ENCODE peak calls at places on chromosomes 7 and 10, in six cellular contexts. Q, E, F, G, H and O are unnamed samples.

GRCh38 chr10:79502561-79503309 is 9.6 kb upstream of the EIF5AL1 start:
- DNase-seq in Q (peak), E (peak), F (peak), G (no peak), H (no peak), O (no peak)

GRCh38 chr7:4288791-4289190 is 393.3 kb upstream of the FOXK1 start:
- DNase-seq in Q (no peak), E (no peak), F (no peak), G (no peak), H (peak), O (no peak)

GRCh38 chr10:44253769-44254462 is 131.0 kb downstream of the CXCL12 start:
- DNase-seq in Q (no peak), E (no peak), F (peak), G (no peak), H (no peak), O (peak)

GRCh38 chr7:107150375-107151073 is 18.3 kb upstream of the HBP1 start:
- DNase-seq in Q (peak), E (peak), F (peak), G (peak), H (peak), O (peak)

GRCh38 chr10:71293446-71294090 is 25.5 kb upstream of the SLC29A3 start:
- DNase-seq in Q (no peak), E (no peak), F (no peak), G (no peak), H (peak), O (no peak)

GRCh38 chr10:88565072-88565471 is 18.0 kb downstream of the RNLS start:
- DNase-seq in Q (no peak), E (peak), F (peak), G (no peak), H (no peak), O (peak)

GRCh38 chr10:47419421-47419820 is 35.3 kb upstream of the ZNF488 start:
- DNase-seq in Q (no peak), E (no peak), F (no peak), G (no peak), H (no peak), O (no peak)

GRCh38 chr10:92619368-92619767 is 26.4 kb downstream of the KIF11 start:
- DNase-seq in Q (no peak), E (no peak), F (no peak), G (no peak), H (no peak), O (no peak)

GRCh38 chr10:74292871-74293427 is 141.9 kb downstream of the ADK start:
- DNase-seq in Q (no peak), E (no peak), F (peak), G (no peak), H (no peak), O (peak)

GRCh38 chr7:114409750-114410149 is 4.9 kb upstream of the FOXP2 start:
- DNase-seq in Q (no peak), E (no peak), F (no peak), G (no peak), H (no peak), O (peak)

GRCh38 chr7:48780862-48781261 is 143.5 kb upstream of the CDC14C start:
- DNase-seq in Q (no peak), E (no peak), F (no peak), G (no peak), H (no peak), O (no peak)

GRCh38 chr7:123643495-123644428 is 11.9 kb upstream of the LMOD2 start:
- DNase-seq in Q (peak), E (peak), F (peak), G (peak), H (peak), O (peak)

GRCh38 chr7:41487229-41487861 is 215.5 kb downstream of the INHBA start:
- DNase-seq in Q (no peak), E (no peak), F (no peak), G (no peak), H (no peak), O (no peak)

GRCh38 chr10:129626309-129626708 is 159.3 kb downstream of the MGMT start:
- DNase-seq in Q (no peak), E (peak), F (no peak), G (no peak), H (no peak), O (no peak)

GRCh38 chr10:125627646-125628045 is 55.3 kb downstream of the TEX36 start:
- DNase-seq in Q (no peak), E (peak), F (no peak), G (no peak), H (no peak), O (no peak)

GRCh38 chr7:150860978-150861295 is 8.6 kb downstream of the AOC1 start:
- DNase-seq in Q (no peak), E (no peak), F (no peak), G (no peak), H (no peak), O (no peak)

GRCh38 chr7:17781491-17782215 is 158.6 kb downstream of the SNX13 start:
- DNase-seq in Q (no peak), E (no peak), F (peak), G (no peak), H (no peak), O (peak)

GRCh38 chr10:33410096-33410859 is 75.8 kb upstream of the NRP1 start:
- DNase-seq in Q (no peak), E (no peak), F (no peak), G (no peak), H (no peak), O (peak)
- H2AK5ac ChIP-seq in Q (no peak), E (no peak), F (no peak), G (no peak), H (no peak), O (peak)

DNA sequence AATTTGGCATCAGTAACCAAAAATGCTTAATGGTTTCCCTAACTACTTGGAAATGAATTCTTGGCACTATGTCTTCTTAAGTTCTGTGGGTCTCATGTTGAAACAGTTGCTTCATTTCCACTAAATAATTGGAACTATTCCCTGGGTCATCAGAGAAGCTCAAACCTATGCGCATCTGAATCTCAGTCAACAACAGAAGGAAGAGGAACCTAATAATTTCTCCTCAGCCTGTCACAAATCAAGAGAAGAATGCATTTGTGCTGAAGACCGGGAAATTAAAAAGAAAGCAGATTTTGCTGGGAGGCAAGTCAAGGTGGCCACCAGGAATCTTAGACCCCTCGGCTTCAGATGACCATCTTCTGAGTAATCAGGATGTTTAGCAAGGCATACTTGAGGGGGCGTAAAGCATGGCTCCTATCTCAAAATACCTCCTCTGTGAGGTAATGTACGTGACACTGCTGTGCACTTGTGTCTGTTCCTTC is 41.4 kb downstream of the TOMM7 start:
- DNase-seq in Q (no peak), E (peak), F (peak), G (no peak), H (peak), O (peak)
- H3K4me3 ChIP-seq in Q (no peak), E (no peak), F (peak), G (no peak), H (no peak), O (no peak)

GRCh38 chr7:7745258-7745657 is 26.9 kb upstream of the RPA3 start:
- DNase-seq in Q (no peak), E (no peak), F (no peak), G (no peak), H (no peak), O (no peak)

GRCh38 chr7:7739718-7740355 is 21.4 kb upstream of the RPA3 start:
- DNase-seq in Q (no peak), E (no peak), F (no peak), G (peak), H (no peak), O (no peak)

GRCh38 chr7:7738622-7739021 is 20.2 kb upstream of the RPA3 start:
- DNase-seq in Q (no peak), E (no peak), F (no peak), G (no peak), H (no peak), O (no peak)

GRCh38 chr7:7739204-7739603 is 20.8 kb upstream of the RPA3 start:
- DNase-seq in Q (no peak), E (no peak), F (no peak), G (no peak), H (no peak), O (no peak)

DNA sequence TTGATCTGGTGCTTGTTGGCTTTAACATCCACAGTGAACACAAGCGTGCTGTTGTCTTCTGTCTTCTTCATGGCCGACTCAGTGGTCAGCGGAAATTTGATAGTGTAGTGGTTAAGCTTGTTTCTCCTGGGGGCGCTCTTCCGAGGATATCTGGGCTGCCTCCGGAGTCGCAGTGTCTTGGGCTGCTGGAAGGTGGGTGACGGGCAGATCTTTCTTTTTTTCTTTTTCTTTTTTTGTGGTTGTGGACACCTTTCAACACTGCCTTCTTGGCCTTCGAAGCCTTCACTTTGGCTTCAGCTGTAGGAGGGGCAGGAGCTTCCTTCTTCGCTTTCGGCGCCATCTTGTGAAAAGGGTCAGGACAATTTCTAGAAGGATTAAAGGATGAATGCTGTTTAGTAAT is 23.8 kb upstream of the RPA3 start:
- DNase-seq in Q (no peak), E (peak), F (no peak), G (no peak), H (no peak), O (no peak)
- H2AK5ac ChIP-seq in Q (no peak), E (no peak), F (no peak), G (no peak), H (no peak), O (no peak)

DNA sequence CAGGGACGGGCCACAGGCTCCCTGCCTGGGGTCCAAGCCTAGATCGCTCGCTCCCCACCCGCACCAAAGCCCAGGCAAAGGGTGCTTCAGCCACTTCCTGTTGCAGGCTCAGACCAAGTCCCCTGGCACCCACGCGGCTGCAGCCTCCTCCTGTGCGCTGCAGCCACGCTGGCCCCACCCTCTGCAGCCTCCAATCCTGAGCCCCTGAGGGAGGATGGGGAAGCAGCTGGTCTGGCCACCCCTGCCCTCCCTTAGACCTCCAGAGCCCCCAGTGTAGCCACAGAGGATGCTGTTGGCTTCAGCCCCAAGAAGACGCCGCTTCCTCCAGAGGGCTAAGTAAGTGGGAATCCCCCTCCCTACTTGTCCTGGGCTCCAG is 9.3 kb downstream of the LIMK1 start:
- DNase-seq in Q (no peak), E (peak), F (peak), G (no peak), H (no peak), O (peak)
- H3K4me3 ChIP-seq in Q (no peak), E (no peak), F (no peak), G (no peak), H (no peak), O (no peak)

DNA sequence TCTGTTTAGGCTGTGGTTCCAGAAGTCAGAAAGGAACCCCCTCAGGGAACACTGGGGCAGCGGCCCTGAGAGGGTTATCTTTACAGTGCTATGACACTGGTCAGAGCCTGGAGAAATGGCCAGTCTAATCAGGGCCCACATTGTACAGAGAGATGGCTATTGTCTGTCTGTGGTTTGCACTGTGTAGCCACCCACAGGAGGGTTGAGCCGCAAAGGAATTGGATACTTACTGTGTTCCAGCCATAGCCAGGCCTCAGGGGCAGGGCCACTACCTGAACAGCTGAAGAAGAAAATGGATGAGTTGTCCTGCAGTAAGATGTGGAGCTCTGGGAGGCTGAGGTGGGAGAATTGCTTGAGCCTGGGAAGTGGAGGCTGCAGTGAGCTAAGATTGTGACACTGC is 47.5 kb upstream of the PODXL start:
- DNase-seq in Q (no peak), E (no peak), F (no peak), G (no peak), H (no peak), O (no peak)
- H2AK5ac ChIP-seq in Q (peak), E (peak), F (no peak), G (peak), H (no peak), O (no peak)

DNA sequence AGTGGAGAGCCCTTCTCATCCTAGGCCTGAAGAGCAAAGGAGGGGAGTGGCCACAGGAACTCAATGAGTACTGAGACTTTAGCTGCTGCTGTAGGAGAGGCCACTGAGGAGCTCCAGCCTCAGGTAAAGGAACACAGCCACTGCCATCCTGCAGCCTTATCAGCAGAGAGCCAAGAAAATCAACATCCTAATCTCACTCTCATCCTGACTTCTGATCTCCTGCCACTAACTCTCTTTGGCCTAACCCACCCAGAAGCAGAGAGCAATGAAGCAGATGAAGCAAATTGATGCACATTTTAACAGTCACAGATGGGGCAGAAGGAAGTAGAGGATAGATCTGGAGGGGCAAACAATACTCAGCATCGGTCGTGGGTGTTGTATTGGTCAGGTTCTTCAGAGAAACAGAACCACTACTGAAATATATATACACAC is 297.7 kb downstream of the MTERF1 start:
- DNase-seq in Q (no peak), E (peak), F (no peak), G (no peak), H (no peak), O (no peak)
- H3K4me3 ChIP-seq in Q (no peak), E (no peak), F (no peak), G (no peak), H (no peak), O (no peak)

GRCh38 chr7:1227071-1227804 is 5.4 kb upstream of the UNCX start:
- DNase-seq in Q (peak), E (peak), F (no peak), G (no peak), H (no peak), O (no peak)
- H2AK5ac ChIP-seq in Q (peak), E (no peak), F (no peak), G (peak), H (no peak), O (no peak)

GRCh38 chr10:109324721-109325120 is 598.6 kb downstream of the XPNPEP1 start:
- DNase-seq in Q (no peak), E (no peak), F (no peak), G (no peak), H (no peak), O (no peak)

GRCh38 chr10:109327266-109327665 is 596.0 kb downstream of the XPNPEP1 start:
- DNase-seq in Q (no peak), E (no peak), F (peak), G (no peak), H (no peak), O (no peak)

DNA sequence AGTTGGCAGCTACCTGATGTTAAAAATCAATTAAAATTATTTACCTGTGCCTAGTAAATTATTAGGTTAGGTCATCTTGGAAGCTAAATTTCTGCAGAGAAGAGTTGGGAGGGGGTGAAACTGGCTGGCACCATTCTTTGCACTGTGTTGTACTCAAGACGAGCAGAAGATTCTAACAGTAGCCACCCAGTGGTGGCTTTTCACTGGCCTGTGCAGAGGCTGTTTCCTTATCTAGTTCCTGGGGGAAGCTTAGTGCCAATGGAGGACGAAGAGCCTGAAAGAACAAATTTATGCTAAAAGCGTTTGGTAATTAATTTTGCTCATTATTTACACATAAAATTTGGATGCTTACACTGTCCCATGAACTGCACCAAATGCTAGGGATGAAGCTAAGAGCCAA is 595.3 kb downstream of the XPNPEP1 start:
- DNase-seq in Q (no peak), E (peak), F (no peak), G (no peak), H (no peak), O (no peak)
- H3K4me3 ChIP-seq in Q (no peak), E (no peak), F (no peak), G (no peak), H (no peak), O (no peak)

DNA sequence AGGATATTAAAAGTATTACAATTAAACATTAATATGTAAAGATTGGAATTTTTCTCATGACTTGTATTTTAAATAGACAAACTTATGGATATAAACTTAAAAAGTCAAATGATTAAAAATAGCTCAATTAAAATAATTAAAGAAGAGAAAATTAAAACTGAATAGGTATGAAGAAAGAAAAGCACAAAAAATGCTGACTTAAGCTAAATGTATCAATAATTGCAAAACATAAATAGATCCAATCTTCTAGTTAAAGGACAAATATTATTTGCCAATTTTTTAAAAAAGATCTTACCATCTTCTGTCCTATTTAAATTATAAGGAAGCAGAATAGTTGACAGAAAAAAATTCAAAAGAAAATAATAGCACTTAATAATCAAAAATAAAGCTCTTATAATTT is 646.3 kb upstream of the ANKRD30A start:
- DNase-seq in Q (no peak), E (no peak), F (no peak), G (no peak), H (no peak), O (no peak)
- H2AK5ac ChIP-seq in Q (no peak), E (no peak), F (no peak), G (no peak), H (no peak), O (no peak)